ENCODE peak calls at places on chromosomes 7 and 10, in six cellular contexts. One of them, this sample, is unnamed. For H3K9me2, the result is how much of the 10 kb centered on the place peaks cover.

GRCh38 chr7:142327555-142327954 is 69.7 kb upstream of the PRSS58 start:
- DNase-seq in MM.1S: no peak
- DNase-seq in hepatocyte: no peak
- DNase-seq in HCT116: no peak
- DNase-seq in PC-9: no peak
- DNase-seq in PC-3: no peak
- DNase-seq in this sample: no peak

GRCh38 chr7:3673524-3673923 is 372.5 kb downstream of the SDK1 start:
- DNase-seq in PC-3: peak
- DNase-seq in PC-9: no peak
- DNase-seq in MM.1S: peak
- DNase-seq in HCT116: no peak
- DNase-seq in hepatocyte: peak
- DNase-seq in this sample: peak

GRCh38 chr10:87578799-87579401 is 74.2 kb downstream of the MINPP1 start:
- DNase-seq in PC-9: no peak
- DNase-seq in hepatocyte: peak
- DNase-seq in HCT116: no peak
- DNase-seq in PC-3: peak
- DNase-seq in MM.1S: no peak
- DNase-seq in this sample: no peak

GRCh38 chr10:94129393-94130130 is 135.8 kb downstream of the PLCE1 start:
- DNase-seq in MM.1S: no peak
- DNase-seq in HCT116: no peak
- DNase-seq in PC-3: peak
- DNase-seq in hepatocyte: peak
- DNase-seq in PC-9: no peak
- DNase-seq in this sample: no peak

GRCh38 chr10:48400850-48401220 is 94.4 kb downstream of the MAPK8 start:
- DNase-seq in MM.1S: no peak
- DNase-seq in PC-9: no peak
- DNase-seq in hepatocyte: no peak
- DNase-seq in HCT116: no peak
- DNase-seq in PC-3: no peak
- DNase-seq in this sample: no peak

GRCh38 chr7:155510975-155511595 is 35.3 kb downstream of the CNPY1 start:
- DNase-seq in HCT116: no peak
- DNase-seq in PC-9: no peak
- DNase-seq in hepatocyte: no peak
- DNase-seq in MM.1S: no peak
- DNase-seq in PC-3: no peak
- DNase-seq in this sample: peak

GRCh38 chr10:132415956-132416355 is 19.0 kb downstream of the PWWP2B start:
- DNase-seq in PC-3: no peak
- DNase-seq in MM.1S: no peak
- DNase-seq in HCT116: no peak
- DNase-seq in hepatocyte: no peak
- DNase-seq in PC-9: no peak
- DNase-seq in this sample: no peak

GRCh38 chr7:92720604-92721350 is 115.6 kb downstream of the CDK6 start:
- DNase-seq in hepatocyte: no peak
- DNase-seq in PC-3: no peak
- DNase-seq in MM.1S: peak
- DNase-seq in HCT116: no peak
- DNase-seq in PC-9: no peak
- DNase-seq in this sample: no peak

GRCh38 chr10:116274141-116274861 is 1.3 kb upstream of the GFRA1 start:
- DNase-seq in MM.1S: peak
- DNase-seq in hepatocyte: peak
- DNase-seq in PC-3: no peak
- DNase-seq in PC-9: no peak
- DNase-seq in HCT116: no peak
- DNase-seq in this sample: peak

GRCh38 chr10:3126741-3127342 is 45.7 kb downstream of the PITRM1 start:
- DNase-seq in PC-9: no peak
- DNase-seq in HCT116: no peak
- DNase-seq in hepatocyte: peak
- DNase-seq in MM.1S: no peak
- DNase-seq in PC-3: no peak
- DNase-seq in this sample: no peak

GRCh38 chr10:14491814-14492213 is 161.1 kb upstream of the FRMD4A start:
- DNase-seq in hepatocyte: no peak
- DNase-seq in HCT116: no peak
- DNase-seq in MM.1S: no peak
- DNase-seq in PC-3: peak
- DNase-seq in PC-9: no peak
- DNase-seq in this sample: no peak

GRCh38 chr7:8423057-8423456 is 10.4 kb upstream of the NXPH1 start:
- DNase-seq in PC-3: peak
- DNase-seq in hepatocyte: no peak
- DNase-seq in HCT116: no peak
- DNase-seq in MM.1S: no peak
- DNase-seq in PC-9: no peak
- DNase-seq in this sample: no peak

GRCh38 chr7:154409703-154410311 is 357.6 kb downstream of the DPP6 start:
- DNase-seq in hepatocyte: peak
- DNase-seq in HCT116: no peak
- DNase-seq in PC-3: peak
- DNase-seq in PC-9: no peak
- DNase-seq in MM.1S: peak
- DNase-seq in this sample: peak

GRCh38 chr7:84245831-84246230 is 51.2 kb upstream of the SEMA3A start:
- DNase-seq in HCT116: no peak
- DNase-seq in PC-9: no peak
- DNase-seq in PC-3: no peak
- DNase-seq in hepatocyte: no peak
- DNase-seq in MM.1S: no peak
- DNase-seq in this sample: peak

GRCh38 chr10:65360497-65360896 is 1565.3 kb upstream of the LRRTM3 start:
- DNase-seq in MM.1S: no peak
- DNase-seq in PC-9: no peak
- DNase-seq in HCT116: no peak
- DNase-seq in PC-3: no peak
- DNase-seq in hepatocyte: no peak
- DNase-seq in this sample: no peak

GRCh38 chr10:29356931-29357330 is 68.1 kb downstream of the LYZL1 start:
- DNase-seq in MM.1S: no peak
- DNase-seq in PC-3: peak
- DNase-seq in PC-9: peak
- DNase-seq in hepatocyte: no peak
- DNase-seq in HCT116: no peak
- DNase-seq in this sample: no peak

GRCh38 chr10:81146436-81146835 is 608.7 kb downstream of the SH2D4B start:
- DNase-seq in HCT116: no peak
- DNase-seq in MM.1S: no peak
- DNase-seq in PC-3: no peak
- DNase-seq in PC-9: no peak
- DNase-seq in hepatocyte: no peak
- DNase-seq in this sample: no peak

GRCh38 chr7:40887099-40887498 is 752.3 kb downstream of the SUGCT start:
- DNase-seq in PC-3: peak
- DNase-seq in PC-9: peak
- DNase-seq in hepatocyte: no peak
- DNase-seq in MM.1S: no peak
- DNase-seq in HCT116: no peak
- DNase-seq in this sample: no peak

GRCh38 chr10:96565774-96566173 is 21.0 kb downstream of the TM9SF3 start:
- DNase-seq in PC-9: no peak
- DNase-seq in PC-3: peak
- DNase-seq in MM.1S: no peak
- DNase-seq in hepatocyte: no peak
- DNase-seq in HCT116: no peak
- DNase-seq in this sample: no peak

GRCh38 chr10:62108768-62109430 is 159.7 kb downstream of the RTKN2 start:
- DNase-seq in PC-9: peak
- DNase-seq in MM.1S: no peak
- DNase-seq in HCT116: no peak
- DNase-seq in PC-3: peak
- DNase-seq in hepatocyte: no peak
- DNase-seq in this sample: no peak

GRCh38 chr7:132837529-132837928 is 244.4 kb downstream of the CHCHD3 start:
- DNase-seq in hepatocyte: no peak
- DNase-seq in HCT116: no peak
- DNase-seq in PC-3: no peak
- DNase-seq in PC-9: no peak
- DNase-seq in MM.1S: no peak
- DNase-seq in this sample: no peak

GRCh38 chr7:33692956-33693355 is 212.4 kb upstream of the BMPER start:
- DNase-seq in PC-3: peak
- DNase-seq in hepatocyte: no peak
- DNase-seq in MM.1S: no peak
- DNase-seq in HCT116: no peak
- DNase-seq in PC-9: no peak
- DNase-seq in this sample: no peak

GRCh38 chr10:31757374-31757773 is 171.3 kb downstream of the ARHGAP12 start:
- DNase-seq in hepatocyte: peak
- DNase-seq in PC-3: no peak
- DNase-seq in MM.1S: no peak
- DNase-seq in HCT116: no peak
- DNase-seq in PC-9: no peak
- DNase-seq in this sample: no peak

DNA sequence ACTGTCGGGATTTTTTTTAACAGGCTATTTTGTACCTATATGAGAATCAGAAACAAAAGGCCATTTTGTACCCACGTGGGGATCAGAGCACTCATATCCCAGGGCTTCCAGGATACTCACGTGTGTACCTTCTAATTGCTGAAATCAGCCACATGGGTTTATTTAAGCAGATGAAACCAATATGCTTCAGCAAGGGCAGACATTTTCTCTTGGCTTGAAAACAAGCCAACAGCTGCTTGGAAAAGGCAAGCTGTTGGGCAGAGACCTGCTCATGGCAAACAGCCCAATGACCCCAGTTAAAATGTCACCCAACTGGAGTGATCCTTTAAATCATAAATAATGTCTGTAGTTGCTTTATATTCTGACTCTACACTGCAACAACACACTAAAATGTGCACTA is 26.5 kb upstream of the TOMM7 start:
- DNase-seq in MM.1S: no peak
- DNase-seq in PC-9: peak
- DNase-seq in hepatocyte: no peak
- DNase-seq in PC-3: no peak
- DNase-seq in HCT116: no peak
- DNase-seq in this sample: no peak
- H3K27ac ChIP-seq in MM.1S: no peak
- H3K27ac ChIP-seq in PC-9: no peak
- H3K27ac ChIP-seq in hepatocyte: no peak
- H3K27ac ChIP-seq in PC-3: no peak
- H3K27ac ChIP-seq in HCT116: no peak
- H3K27ac ChIP-seq in this sample: no peak

DNA sequence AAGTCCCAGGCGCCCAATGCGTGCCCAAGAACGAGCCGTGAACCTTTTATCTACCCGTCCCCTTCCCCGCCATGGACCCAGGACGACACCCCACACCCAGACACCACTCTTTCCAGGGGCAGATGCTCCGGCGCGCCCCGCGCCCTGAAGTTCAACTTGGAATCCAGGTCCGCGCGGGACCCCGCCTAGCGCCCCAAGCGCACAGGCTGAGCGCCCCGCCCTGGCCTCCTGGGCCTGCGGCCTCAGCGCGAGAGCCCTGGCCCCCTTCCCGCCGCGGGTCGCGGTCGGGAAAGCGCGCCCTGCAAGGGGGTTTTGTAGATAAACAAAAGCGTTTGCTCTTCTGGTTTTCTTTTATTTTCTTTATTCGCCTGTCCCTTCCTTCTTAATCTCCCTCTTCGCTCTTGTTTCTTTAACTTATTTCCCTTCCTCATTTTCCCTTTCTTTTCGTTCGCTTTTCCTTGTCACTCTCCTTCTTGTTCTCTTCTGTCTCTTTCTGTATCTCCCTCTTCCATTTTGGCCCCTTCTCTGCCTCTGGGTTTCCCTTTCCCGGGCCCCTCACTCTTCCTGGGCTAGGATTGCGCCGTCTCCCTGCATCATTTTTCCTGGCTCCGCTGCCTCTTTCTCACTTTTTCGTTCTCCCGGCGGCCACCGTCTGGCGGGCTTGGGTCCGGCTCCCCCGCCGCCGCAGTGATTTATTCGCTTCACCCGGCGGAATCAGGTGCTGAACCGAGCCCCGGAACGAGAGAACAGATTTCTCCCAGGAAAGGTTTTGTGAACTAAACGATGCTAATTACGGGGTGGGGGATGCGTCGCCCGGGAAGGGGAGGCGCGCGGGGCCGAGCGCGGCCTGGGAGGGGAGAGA is 15.3 kb upstream of the PAX2 start:
- DNase-seq in PC-3: no peak
- DNase-seq in hepatocyte: no peak
- DNase-seq in PC-9: no peak
- DNase-seq in MM.1S: no peak
- DNase-seq in HCT116: no peak
- DNase-seq in this sample: peak
- TF ChIP-seq EZH2 in PC-3: no peak
- TF ChIP-seq EZH2 in hepatocyte: peak
- TF ChIP-seq EZH2 in PC-9: no peak
- TF ChIP-seq EZH2 in MM.1S: no peak
- TF ChIP-seq EZH2 in HCT116: no peak
- TF ChIP-seq EZH2 in this sample: peak

GRCh38 chr7:111329367-111330234 is 232.7 kb downstream of the IMMP2L start:
- DNase-seq in HCT116: no peak
- DNase-seq in PC-9: no peak
- DNase-seq in MM.1S: peak
- DNase-seq in PC-3: peak
- DNase-seq in hepatocyte: no peak
- DNase-seq in this sample: peak

GRCh38 chr7:111330235-111330523 is 232.1 kb downstream of the IMMP2L start:
- DNase-seq in PC-3: no peak
- DNase-seq in PC-9: no peak
- DNase-seq in MM.1S: no peak
- DNase-seq in HCT116: no peak
- DNase-seq in hepatocyte: no peak
- DNase-seq in this sample: no peak

GRCh38 chr7:111320133-111320532 is 229.2 kb downstream of the LRRN3 start:
- DNase-seq in HCT116: no peak
- DNase-seq in MM.1S: no peak
- DNase-seq in PC-3: no peak
- DNase-seq in PC-9: no peak
- DNase-seq in hepatocyte: no peak
- DNase-seq in this sample: no peak

DNA sequence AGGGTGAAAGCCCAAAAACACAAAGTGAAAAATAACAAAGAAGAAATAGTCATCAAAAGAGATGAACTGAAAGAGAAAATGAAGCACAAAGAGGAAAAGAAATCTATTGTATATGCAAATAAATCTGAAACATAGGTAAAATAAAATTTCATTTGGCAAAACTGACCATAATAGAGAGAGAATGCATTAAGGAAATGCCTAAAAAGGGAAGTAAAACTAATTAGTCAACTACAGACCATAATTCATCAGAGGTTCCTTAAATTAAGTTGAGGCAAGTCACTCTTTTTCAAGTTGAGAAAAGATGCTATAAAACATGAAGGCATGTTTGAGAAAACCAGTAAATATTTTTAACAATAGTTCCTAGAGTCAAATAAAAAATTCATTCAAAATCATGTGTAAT is 233.3 kb downstream of the LRRN3 start:
- DNase-seq in PC-3: no peak
- DNase-seq in MM.1S: no peak
- DNase-seq in PC-9: no peak
- DNase-seq in HCT116: no peak
- DNase-seq in hepatocyte: no peak
- DNase-seq in this sample: no peak
- H3K9me2 ChIP-seq in PC-3: under half
- H3K9me2 ChIP-seq in MM.1S: under half
- H3K9me2 ChIP-seq in PC-9: under half
- H3K9me2 ChIP-seq in HCT116: under half
- H3K9me2 ChIP-seq in hepatocyte: under half
- H3K9me2 ChIP-seq in this sample: under half

GRCh38 chr7:123598657-123599056 is 3.0 kb upstream of the ASB15 start:
- DNase-seq in HCT116: no peak
- DNase-seq in PC-9: no peak
- DNase-seq in hepatocyte: no peak
- DNase-seq in PC-3: no peak
- DNase-seq in MM.1S: no peak
- DNase-seq in this sample: no peak
- H3K27ac ChIP-seq in HCT116: no peak
- H3K27ac ChIP-seq in PC-9: no peak
- H3K27ac ChIP-seq in hepatocyte: no peak
- H3K27ac ChIP-seq in PC-3: no peak
- H3K27ac ChIP-seq in MM.1S: no peak
- H3K27ac ChIP-seq in this sample: no peak

This sample was measured in GM23338.